ENCODE peak calls at places on chromosomes 16 and 17, in eight cellular contexts. G, T, H, W, Z, C, I and B are unnamed samples.

GRCh38 chr16:1972490-1972877 is 631 bp downstream of the TBL3 start:
- DNase-seq in G (no peak), T (no peak), H (no peak), W (no peak), Z (peak; percentile 56), C (no peak), I (no peak), B (no peak)

GRCh38 chr17:82013341-82013740 is 9.3 kb downstream of the CENPX start:
- DNase-seq in G (no peak), T (no peak), H (no peak), W (peak; percentile 86), Z (no peak), C (no peak), I (no peak), B (no peak)

GRCh38 chr16:1354815-1355214 is 3.1 kb downstream of the GNPTG start:
- DNase-seq in G (no peak), T (no peak), H (no peak), W (no peak), Z (no peak), C (no peak), I (no peak), B (no peak)

GRCh38 chr17:34739386-34739785 is 160.0 kb downstream of the TMEM132E start:
- DNase-seq in G (no peak), T (no peak), H (no peak), W (peak; percentile 12), Z (no peak), C (no peak), I (no peak), B (no peak)

GRCh38 chr16:85137323-85138072 is 25.2 kb upstream of the CIBAR2 start:
- DNase-seq in G (peak; percentile 65), T (no peak), H (no peak), W (peak; percentile 95), Z (no peak), C (peak; percentile 77), I (no peak), B (peak; percentile 89)

GRCh38 chr17:61412860-61413653 is 13.4 kb downstream of the TBX2 start:
- DNase-seq in G (no peak), T (no peak), H (no peak), W (no peak), Z (peak; percentile 64), C (no peak), I (peak; percentile 64), B (no peak)

GRCh38 chr17:66301418-66301863 is 972 bp upstream of the PRKCA start:
- DNase-seq in G (peak; percentile 10), T (no peak), H (no peak), W (no peak), Z (peak; percentile 21), C (no peak), I (no peak), B (no peak)

GRCh38 chr17:54967621-54968258 is 714 bp downstream of the COX11 start:
- DNase-seq in G (no peak), T (no peak), H (no peak), W (no peak), Z (peak; percentile 22), C (peak; percentile 4), I (peak; percentile 39), B (no peak)

GRCh38 chr16:88197481-88198456 is 185.0 kb upstream of the ZNF469 start:
- DNase-seq in G (no peak), T (no peak), H (no peak), W (peak; percentile 72), Z (no peak), C (no peak), I (no peak), B (no peak)

GRCh38 chr16:50500171-50500874 is 47.9 kb upstream of the NKD1 start:
- DNase-seq in G (no peak), T (no peak), H (no peak), W (no peak), Z (no peak), C (no peak), I (no peak), B (no peak)

GRCh38 chr17:76683011-76683755 is 27.6 kb downstream of the MXRA7 start:
- DNase-seq in G (no peak), T (no peak), H (no peak), W (peak; percentile 72), Z (peak; percentile 81), C (no peak), I (peak; percentile 62), B (peak; percentile 4)

GRCh38 chr17:73091410-73091769 is 1.1 kb downstream of the SLC39A11 start:
- DNase-seq in G (no peak), T (no peak), H (no peak), W (no peak), Z (no peak), C (no peak), I (no peak), B (no peak)

GRCh38 chr17:78185981-78186688 is 717 bp downstream of the TK1 start:
- DNase-seq in G (no peak), T (no peak), H (no peak), W (no peak), Z (no peak), C (peak; percentile 71), I (peak; percentile 94), B (no peak)

GRCh38 chr16:1823821-1824220 is 2.8 kb downstream of the HAGH start:
- DNase-seq in G (peak; percentile 58), T (no peak), H (no peak), W (no peak), Z (peak; percentile 71), C (peak; percentile 35), I (peak; percentile 72), B (peak; percentile 40)

GRCh38 chr16:49250689-49251088 is 30.9 kb downstream of the CBLN1 start:
- DNase-seq in G (no peak), T (no peak), H (no peak), W (no peak), Z (peak; percentile 49), C (no peak), I (no peak), B (no peak)

GRCh38 chr16:4624827-4625616 is 396 bp downstream of the MGRN1 start:
- DNase-seq in G (peak; percentile 74), T (peak; percentile 74), H (peak; percentile 68), W (peak; percentile 87), Z (peak; percentile 86), C (peak; percentile 55), I (peak; percentile 39), B (peak; percentile 23)

GRCh38 chr17:14331200-14331981 is 30.5 kb downstream of the HS3ST3B1 start:
- DNase-seq in G (no peak), T (no peak), H (no peak), W (no peak), Z (peak; percentile 76), C (no peak), I (no peak), B (no peak)

GRCh38 chr17:82596316-82596715 is 51.9 kb downstream of the WDR45B start:
- DNase-seq in G (no peak), T (no peak), H (no peak), W (no peak), Z (no peak), C (no peak), I (no peak), B (peak; percentile 64)

GRCh38 chr16:82535262-82535661 is 91.5 kb upstream of the CDH13 start:
- DNase-seq in G (no peak), T (no peak), H (no peak), W (no peak), Z (no peak), C (no peak), I (no peak), B (no peak)

GRCh38 chr16:29307598-29308507 is 98.7 kb downstream of the NPIPB11 start:
- DNase-seq in G (no peak), T (no peak), H (no peak), W (no peak), Z (no peak), C (peak; percentile 26), I (no peak), B (peak; percentile 71)